ENCODE peak calls at places on chromosomes 12 and 14, in four cellular contexts. F is AG10803, V is prostate gland, K is astrocyte of the cerebellum. O is an unnamed sample.

GRCh38 chr14:20327005-20327869 is 5.8 kb downstream of the CCNB1IP1 start:
- DNase-seq in F (peak; percentile 68), V (peak; percentile 32), K (peak; percentile 42), O (no peak)

GRCh38 chr12:108614041-108614440 is 16.2 kb upstream of the TMEM119 start:
- DNase-seq in F (no peak), V (no peak), K (no peak), O (no peak)

GRCh38 chr12:28780096-28780495 is 369.0 kb upstream of the FAR2 start:
- DNase-seq in F (peak; percentile 54), V (no peak), K (no peak), O (no peak)

GRCh38 chr12:109697270-109697553 is 16.4 kb upstream of the FAM222A start:
- DNase-seq in F (no peak), V (no peak), K (no peak), O (no peak)

GRCh38 chr14:63705561-63706070 is 22.2 kb downstream of the SGPP1 start:
- DNase-seq in F (no peak), V (no peak), K (no peak), O (peak; percentile 40)

GRCh38 chr12:124097681-124098080 is 124.7 kb downstream of the ZNF664 start:
- DNase-seq in F (peak; percentile 5), V (no peak), K (no peak), O (no peak)

GRCh38 chr14:69316449-69317391 is 56.8 kb downstream of the GALNT16 start:
- DNase-seq in F (peak; percentile 99), V (no peak), K (peak; percentile 98), O (no peak)

GRCh38 chr14:93303659-93304058 is 29.2 kb downstream of the BTBD7 start:
- DNase-seq in F (no peak), V (no peak), K (no peak), O (no peak)

GRCh38 chr12:13222076-13222475 is 25.6 kb downstream of the EMP1 start:
- DNase-seq in F (no peak), V (no peak), K (no peak), O (no peak)

GRCh38 chr14:72070458-72070857 is 138.2 kb downstream of the RGS6 start:
- DNase-seq in F (no peak), V (no peak), K (no peak), O (no peak)

GRCh38 chr14:101358726-101359125 is 202.6 kb upstream of the DIO3 start:
- DNase-seq in F (no peak), V (no peak), K (no peak), O (no peak)

GRCh38 chr14:54782803-54783659 is 119.6 kb downstream of the GCH1 start:
- DNase-seq in F (no peak), V (no peak), K (no peak), O (peak; percentile 62)

GRCh38 chr12:46549527-46550265 is 177.1 kb upstream of the SLC38A2 start:
- DNase-seq in F (peak; percentile 85), V (no peak), K (no peak), O (no peak)

GRCh38 chr12:66302827-66303169 is 505 bp downstream of the HELB start:
- DNase-seq in F (no peak), V (no peak), K (no peak), O (no peak)

GRCh38 chr12:66301944-66302826 is at the start of gene HELB:
- DNase-seq in F (peak; percentile 93), V (peak; percentile 98), K (peak; percentile 88), O (peak; percentile 94)

GRCh38 chr12:66304296-66304915 is 2.1 kb downstream of the HELB start:
- DNase-seq in F (no peak), V (no peak), K (no peak), O (no peak)
- H3K4me3 ChIP-seq in F (no peak overlapping the region), V (no peak overlapping the region), K (no peak overlapping the region), O (peak overlapping the region; percentile 85)

GRCh38 chr14:105484069-105484996 is 2.4 kb upstream of the CRIP1 start:
- DNase-seq in F (peak; percentile 76), V (no peak), K (no peak), O (no peak)

GRCh38 chr14:105484997-105485393 is 1.7 kb upstream of the CRIP1 start:
- DNase-seq in F (no peak), V (no peak), K (no peak), O (no peak)

GRCh38 chr14:105486333-105486973 is at the start of gene CRIP1:
- DNase-seq in F (no peak), V (no peak), K (no peak), O (no peak)

GRCh38 chr14:105486974-105487448 is 325 bp downstream of the CRIP1 start:
- DNase-seq in F (peak; percentile 40), V (no peak), K (no peak), O (no peak)

GRCh38 chr14:105485720-105486332 is 860 bp upstream of the CRIP1 start:
- DNase-seq in F (no peak), V (no peak), K (no peak), O (no peak)
- TF ChIP-seq CTCF in F (no peak), V (no peak), K (peak; percentile 44), O (peak; percentile 45)

GRCh38 chr12:4826909-4827308 is 82.8 kb upstream of the KCNA1 start:
- DNase-seq in F (no peak), V (no peak), K (no peak), O (no peak)
- H3K4me3 ChIP-seq in F (no peak overlapping the region), V (no peak overlapping the region), K (no peak overlapping the region), O (no peak overlapping the region)

GRCh38 chr14:77830692-77831091 is 30.8 kb downstream of the ADCK1 start:
- DNase-seq in F (no peak), V (no peak), K (no peak), O (no peak)

DNA sequence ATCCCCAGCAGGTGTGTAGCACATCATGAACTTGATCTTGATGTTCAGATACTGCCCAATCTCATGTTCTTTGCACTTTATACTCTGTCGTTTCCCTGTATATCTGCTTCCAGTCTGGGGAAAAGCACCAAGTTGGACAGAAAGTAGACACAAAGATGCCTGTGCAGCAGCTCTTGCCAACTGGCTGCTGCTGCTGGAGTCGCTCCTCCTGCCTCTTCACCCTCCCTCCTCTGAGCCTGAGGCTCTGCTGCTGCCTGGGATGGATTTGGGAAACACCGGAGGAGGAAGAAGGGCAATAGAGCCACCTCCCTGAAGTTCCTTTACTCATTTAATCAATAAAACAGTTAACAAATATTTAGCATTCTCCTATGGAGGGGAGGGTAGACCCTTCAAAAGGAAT is 32.4 kb downstream of the ADCK1 start:
- DNase-seq in F (no peak), V (no peak), K (no peak), O (no peak)
- TF ChIP-seq CTCF in F (no peak), V (no peak), K (no peak), O (no peak)

GRCh38 chr14:56813143-56813551 is 2.9 kb upstream of the OTX2 start:
- DNase-seq in F (no peak), V (no peak), K (no peak), O (no peak)

GRCh38 chr14:56810341-56810740 is at the start of gene OTX2:
- DNase-seq in F (no peak), V (no peak), K (no peak), O (no peak)

GRCh38 chr14:56812364-56813103 is 2.3 kb upstream of the OTX2 start:
- DNase-seq in F (no peak), V (no peak), K (no peak), O (no peak)

GRCh38 chr14:56810850-56811595 is 744 bp upstream of the OTX2 start:
- DNase-seq in F (no peak), V (no peak), K (no peak), O (no peak)

DNA sequence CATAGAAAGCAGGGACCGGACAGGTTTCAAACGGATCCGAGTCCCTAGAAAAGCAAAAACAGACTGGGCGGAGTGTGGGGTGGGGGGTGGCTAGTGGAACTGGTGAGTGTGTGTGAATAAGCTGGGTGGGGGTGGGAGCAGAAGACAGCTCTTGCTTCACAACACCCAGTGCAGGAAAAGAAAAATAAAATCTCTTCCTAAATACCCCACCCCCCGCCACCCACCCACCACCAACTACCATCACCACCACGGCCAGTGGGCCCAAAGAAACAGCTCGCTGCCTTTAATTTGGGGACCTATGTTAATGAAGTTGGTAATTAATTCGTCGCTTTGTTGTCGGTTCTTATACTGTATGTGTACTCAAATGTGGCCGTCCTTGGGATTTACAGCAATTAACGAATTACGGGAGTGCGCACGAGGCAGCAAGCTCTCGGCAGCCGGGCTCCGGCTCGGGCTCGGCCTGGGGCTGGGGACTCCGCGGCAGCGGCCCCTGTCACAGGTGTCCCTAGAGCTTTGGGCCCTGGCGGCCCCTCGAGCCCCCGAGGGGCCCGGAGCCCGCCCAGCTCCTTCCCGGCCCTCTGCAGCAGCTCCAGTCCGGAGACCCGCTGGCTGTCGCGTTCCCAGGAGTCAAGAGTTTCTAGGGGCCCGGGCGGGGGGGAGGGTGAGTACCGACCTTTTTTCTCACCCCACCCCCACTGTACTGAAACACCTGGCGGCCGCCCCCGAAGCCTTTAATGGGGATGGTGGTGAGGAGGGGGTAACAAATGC is 1.5 kb upstream of the OTX2 start:
- DNase-seq in F (no peak), V (no peak), K (no peak), O (no peak)
- H3K4me3 ChIP-seq in F (no peak overlapping the region), V (no peak overlapping the region), K (no peak overlapping the region), O (no peak overlapping the region)

DNA sequence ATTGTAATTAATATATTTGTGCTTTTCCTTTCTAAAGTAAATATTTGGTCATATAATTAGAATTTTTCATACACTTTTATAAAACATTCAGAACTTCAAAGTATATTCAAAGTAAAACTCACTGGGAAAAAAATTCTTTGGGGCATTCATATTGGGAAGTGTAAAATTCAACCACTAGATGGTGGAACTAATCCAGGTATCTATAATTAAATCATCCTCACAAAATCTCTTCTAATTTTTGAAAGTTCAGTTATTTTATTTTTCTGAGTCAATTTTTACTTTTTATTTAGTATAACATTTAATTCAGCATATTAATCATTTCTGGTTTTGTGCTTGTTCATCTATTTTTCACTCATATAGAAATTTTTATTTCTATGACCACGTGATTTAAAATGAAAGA is 81.0 kb downstream of the NTS start:
- DNase-seq in F (no peak), V (no peak), K (peak; percentile 6), O (no peak)
- TF ChIP-seq CTCF in F (peak; percentile 15), V (peak; percentile 20), K (no peak), O (no peak)

GRCh38 chr12:93990832-93991748 is 157.3 kb upstream of the PLXNC1 start:
- DNase-seq in F (peak; percentile 79), V (no peak), K (peak; percentile 27), O (no peak)
- H3K4me3 ChIP-seq in F (no peak overlapping the region), V (no peak overlapping the region), K (no peak overlapping the region), O (no peak overlapping the region)

DNA sequence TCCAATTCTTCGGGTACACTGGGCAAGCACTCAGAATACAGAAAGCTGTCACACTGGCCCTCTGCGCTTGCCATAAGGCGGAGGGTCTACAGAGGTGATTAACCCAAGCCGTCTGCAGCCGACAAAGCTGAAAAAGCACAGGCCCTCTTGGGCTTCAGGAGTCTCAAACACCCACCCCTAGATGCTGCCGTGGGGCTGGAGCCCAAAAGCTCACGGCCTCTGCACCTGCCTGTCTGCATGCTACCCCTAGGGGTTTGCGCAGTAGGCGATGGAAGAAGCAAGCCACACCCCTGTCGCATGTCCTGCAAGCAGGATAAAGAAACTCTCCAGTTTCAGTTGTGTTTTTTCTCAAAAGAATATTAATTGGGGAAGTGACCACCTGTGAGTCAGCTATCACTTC is 118.8 kb upstream of the PLEKHA5 start:
- DNase-seq in F (no peak), V (no peak), K (no peak), O (no peak)
- TF ChIP-seq CTCF in F (no peak), V (no peak), K (no peak), O (no peak)

O was measured in GM12864.